ENCODE peak calls at places on chromosomes 4 and X, in nine cellular contexts. One of them, this sample, is unnamed.

GRCh38 chr4:150582101-150582565 is at the start of gene MAB21L2:
- DNase-seq in lower lobe of right lung: no peak
- DNase-seq in AG09309: no peak
- DNase-seq in pancreas: no peak
- DNase-seq in GM06990: no peak
- DNase-seq in OCI-LY7: no peak
- DNase-seq in uterus: no peak
- DNase-seq in psoas muscle: no peak
- DNase-seq in fibroblast of the aortic adventitia: no peak
- DNase-seq in this sample: no peak

GRCh38 chr4:152862608-152863007 is 73.5 kb upstream of the FHDC1 start:
- DNase-seq in lower lobe of right lung: no peak
- DNase-seq in AG09309: no peak
- DNase-seq in pancreas: no peak
- DNase-seq in GM06990: no peak
- DNase-seq in OCI-LY7: no peak
- DNase-seq in uterus: no peak
- DNase-seq in psoas muscle: no peak
- DNase-seq in fibroblast of the aortic adventitia: no peak
- DNase-seq in this sample: no peak

GRCh38 chr4:76974150-76974549 is 24.6 kb downstream of the SEPTIN11 start:
- DNase-seq in lower lobe of right lung: no peak
- DNase-seq in AG09309: no peak
- DNase-seq in pancreas: no peak
- DNase-seq in GM06990: no peak
- DNase-seq in OCI-LY7: no peak
- DNase-seq in uterus: no peak
- DNase-seq in psoas muscle: no peak
- DNase-seq in fibroblast of the aortic adventitia: no peak
- DNase-seq in this sample: no peak

GRCh38 chr4:499563-499962 is 553 bp downstream of the PIGG start:
- DNase-seq in lower lobe of right lung: no peak
- DNase-seq in AG09309: no peak
- DNase-seq in pancreas: no peak
- DNase-seq in GM06990: no peak
- DNase-seq in OCI-LY7: no peak
- DNase-seq in uterus: no peak
- DNase-seq in psoas muscle: no peak
- DNase-seq in fibroblast of the aortic adventitia: no peak
- DNase-seq in this sample: peak

GRCh38 chr4:69833251-69833650 is 26.7 kb downstream of the SULT1E1 start:
- DNase-seq in lower lobe of right lung: no peak
- DNase-seq in AG09309: no peak
- DNase-seq in pancreas: no peak
- DNase-seq in GM06990: no peak
- DNase-seq in OCI-LY7: no peak
- DNase-seq in uterus: no peak
- DNase-seq in psoas muscle: no peak
- DNase-seq in fibroblast of the aortic adventitia: no peak
- DNase-seq in this sample: no peak

GRCh38 chr4:41413670-41414069 is 124.3 kb upstream of the LIMCH1 start:
- DNase-seq in lower lobe of right lung: no peak
- DNase-seq in AG09309: no peak
- DNase-seq in pancreas: no peak
- DNase-seq in GM06990: no peak
- DNase-seq in OCI-LY7: no peak
- DNase-seq in uterus: no peak
- DNase-seq in psoas muscle: no peak
- DNase-seq in fibroblast of the aortic adventitia: no peak
- DNase-seq in this sample: no peak

GRCh38 chrX:154487518-154488290 is 1.3 kb upstream of the UBL4A start:
- DNase-seq in lower lobe of right lung: no peak
- DNase-seq in AG09309: no peak
- DNase-seq in pancreas: no peak
- DNase-seq in GM06990: no peak
- DNase-seq in OCI-LY7: no peak
- DNase-seq in uterus: no peak
- DNase-seq in psoas muscle: no peak
- DNase-seq in fibroblast of the aortic adventitia: no peak
- DNase-seq in this sample: no peak

GRCh38 chrX:77415161-77415560 is 32.0 kb upstream of the FGF16 start:
- DNase-seq in lower lobe of right lung: no peak
- DNase-seq in AG09309: no peak
- DNase-seq in pancreas: no peak
- DNase-seq in GM06990: no peak
- DNase-seq in OCI-LY7: no peak
- DNase-seq in uterus: no peak
- DNase-seq in psoas muscle: no peak
- DNase-seq in fibroblast of the aortic adventitia: peak
- DNase-seq in this sample: no peak

GRCh38 chr4:71187399-71188196 is 151.2 kb upstream of the SLC4A4 start:
- DNase-seq in lower lobe of right lung: peak
- DNase-seq in AG09309: peak
- DNase-seq in pancreas: peak
- DNase-seq in GM06990: peak
- DNase-seq in OCI-LY7: no peak
- DNase-seq in uterus: no peak
- DNase-seq in psoas muscle: peak
- DNase-seq in fibroblast of the aortic adventitia: peak
- DNase-seq in this sample: peak

GRCh38 chr4:71186566-71187398 is 152.0 kb upstream of the SLC4A4 start:
- DNase-seq in lower lobe of right lung: peak
- DNase-seq in AG09309: no peak
- DNase-seq in pancreas: peak
- DNase-seq in GM06990: peak
- DNase-seq in OCI-LY7: no peak
- DNase-seq in uterus: peak
- DNase-seq in psoas muscle: peak
- DNase-seq in fibroblast of the aortic adventitia: peak
- DNase-seq in this sample: no peak

GRCh38 chr4:71189471-71189870 is 149.3 kb upstream of the SLC4A4 start:
- DNase-seq in lower lobe of right lung: no peak
- DNase-seq in AG09309: no peak
- DNase-seq in pancreas: no peak
- DNase-seq in GM06990: no peak
- DNase-seq in OCI-LY7: no peak
- DNase-seq in uterus: no peak
- DNase-seq in psoas muscle: no peak
- DNase-seq in fibroblast of the aortic adventitia: peak
- DNase-seq in this sample: no peak

GRCh38 chr4:71188951-71189350 is 149.9 kb upstream of the SLC4A4 start:
- DNase-seq in lower lobe of right lung: no peak
- DNase-seq in AG09309: no peak
- DNase-seq in pancreas: no peak
- DNase-seq in GM06990: no peak
- DNase-seq in OCI-LY7: no peak
- DNase-seq in uterus: no peak
- DNase-seq in psoas muscle: no peak
- DNase-seq in fibroblast of the aortic adventitia: no peak
- DNase-seq in this sample: no peak

DNA sequence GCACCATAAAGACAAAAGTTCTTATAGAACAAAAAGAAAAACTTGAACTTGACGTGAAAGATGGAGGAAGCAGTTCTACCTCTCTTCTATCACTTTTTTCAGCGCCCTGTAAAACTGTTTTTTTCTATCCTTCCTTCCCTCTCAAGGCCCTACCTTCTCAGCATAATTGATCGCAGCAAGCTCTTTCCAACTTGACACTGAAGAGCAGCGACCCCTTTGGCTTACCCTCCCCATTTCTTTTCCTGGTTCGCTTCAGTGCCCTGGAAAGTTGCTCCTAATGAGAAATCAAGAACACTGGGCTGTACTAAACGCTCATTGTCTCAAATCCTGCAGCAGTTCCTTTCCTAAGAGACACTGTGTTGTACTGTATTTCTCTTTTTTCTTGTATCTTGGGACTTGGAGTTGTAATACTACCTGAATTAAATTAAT is 150.6 kb upstream of the SLC4A4 start:
- DNase-seq in lower lobe of right lung: no peak
- DNase-seq in AG09309: no peak
- DNase-seq in pancreas: no peak
- DNase-seq in GM06990: no peak
- DNase-seq in OCI-LY7: no peak
- DNase-seq in uterus: no peak
- DNase-seq in psoas muscle: no peak
- DNase-seq in fibroblast of the aortic adventitia: no peak
- DNase-seq in this sample: no peak
- H3K4me3 ChIP-seq in lower lobe of right lung: peak
- H3K4me3 ChIP-seq in AG09309: peak
- H3K4me3 ChIP-seq in pancreas: peak
- H3K4me3 ChIP-seq in GM06990: no peak
- H3K4me3 ChIP-seq in OCI-LY7: no peak
- H3K4me3 ChIP-seq in uterus: no peak
- H3K4me3 ChIP-seq in psoas muscle: peak
- H3K4me3 ChIP-seq in fibroblast of the aortic adventitia: peak
- H3K4me3 ChIP-seq in this sample: no peak

GRCh38 chrX:101393530-101394305 is 2.9 kb downstream of the RPL36A start:
- DNase-seq in lower lobe of right lung: no peak
- DNase-seq in AG09309: no peak
- DNase-seq in pancreas: no peak
- DNase-seq in GM06990: no peak
- DNase-seq in OCI-LY7: no peak
- DNase-seq in uterus: no peak
- DNase-seq in psoas muscle: no peak
- DNase-seq in fibroblast of the aortic adventitia: no peak
- DNase-seq in this sample: no peak

GRCh38 chrX:101388604-101389003 is 2.2 kb upstream of the RPL36A start:
- DNase-seq in lower lobe of right lung: no peak
- DNase-seq in AG09309: no peak
- DNase-seq in pancreas: no peak
- DNase-seq in GM06990: no peak
- DNase-seq in OCI-LY7: no peak
- DNase-seq in uterus: no peak
- DNase-seq in psoas muscle: no peak
- DNase-seq in fibroblast of the aortic adventitia: no peak
- DNase-seq in this sample: no peak

GRCh38 chrX:101390664-101391525 is at the start of gene RPL36A:
- DNase-seq in lower lobe of right lung: peak
- DNase-seq in AG09309: peak
- DNase-seq in pancreas: peak
- DNase-seq in GM06990: peak
- DNase-seq in OCI-LY7: peak
- DNase-seq in uterus: peak
- DNase-seq in psoas muscle: peak
- DNase-seq in fibroblast of the aortic adventitia: peak
- DNase-seq in this sample: peak

GRCh38 chrX:101394372-101394771 is 3.6 kb downstream of the RPL36A start:
- DNase-seq in lower lobe of right lung: no peak
- DNase-seq in AG09309: no peak
- DNase-seq in pancreas: no peak
- DNase-seq in GM06990: no peak
- DNase-seq in OCI-LY7: no peak
- DNase-seq in uterus: no peak
- DNase-seq in psoas muscle: no peak
- DNase-seq in fibroblast of the aortic adventitia: no peak
- DNase-seq in this sample: no peak

DNA sequence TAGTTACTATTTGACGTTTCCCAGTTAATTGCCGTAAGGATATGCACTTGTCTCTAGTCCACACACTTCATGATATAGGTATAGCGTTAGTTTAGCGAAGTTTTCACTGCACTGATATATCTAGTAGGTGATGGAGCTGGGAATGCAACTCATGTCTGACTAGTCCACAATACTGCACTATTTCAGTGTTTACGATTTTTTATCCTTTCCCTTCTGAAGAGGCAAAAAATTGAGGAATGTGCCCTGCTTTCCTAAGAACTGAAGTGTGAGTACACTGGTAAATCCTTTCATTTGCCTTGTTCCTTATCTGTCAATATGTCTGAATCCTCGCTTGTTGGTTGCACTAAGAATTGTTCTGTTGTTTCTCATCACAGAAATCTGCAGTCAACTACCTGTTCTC is 1.0 kb downstream of the RPL36A start:
- DNase-seq in lower lobe of right lung: no peak
- DNase-seq in AG09309: no peak
- DNase-seq in pancreas: no peak
- DNase-seq in GM06990: no peak
- DNase-seq in OCI-LY7: no peak
- DNase-seq in uterus: no peak
- DNase-seq in psoas muscle: no peak
- DNase-seq in fibroblast of the aortic adventitia: no peak
- DNase-seq in this sample: no peak
- H3K4me3 ChIP-seq in lower lobe of right lung: peak
- H3K4me3 ChIP-seq in AG09309: peak
- H3K4me3 ChIP-seq in pancreas: peak
- H3K4me3 ChIP-seq in GM06990: peak
- H3K4me3 ChIP-seq in OCI-LY7: peak
- H3K4me3 ChIP-seq in uterus: no peak
- H3K4me3 ChIP-seq in psoas muscle: peak
- H3K4me3 ChIP-seq in fibroblast of the aortic adventitia: peak
- H3K4me3 ChIP-seq in this sample: peak

DNA sequence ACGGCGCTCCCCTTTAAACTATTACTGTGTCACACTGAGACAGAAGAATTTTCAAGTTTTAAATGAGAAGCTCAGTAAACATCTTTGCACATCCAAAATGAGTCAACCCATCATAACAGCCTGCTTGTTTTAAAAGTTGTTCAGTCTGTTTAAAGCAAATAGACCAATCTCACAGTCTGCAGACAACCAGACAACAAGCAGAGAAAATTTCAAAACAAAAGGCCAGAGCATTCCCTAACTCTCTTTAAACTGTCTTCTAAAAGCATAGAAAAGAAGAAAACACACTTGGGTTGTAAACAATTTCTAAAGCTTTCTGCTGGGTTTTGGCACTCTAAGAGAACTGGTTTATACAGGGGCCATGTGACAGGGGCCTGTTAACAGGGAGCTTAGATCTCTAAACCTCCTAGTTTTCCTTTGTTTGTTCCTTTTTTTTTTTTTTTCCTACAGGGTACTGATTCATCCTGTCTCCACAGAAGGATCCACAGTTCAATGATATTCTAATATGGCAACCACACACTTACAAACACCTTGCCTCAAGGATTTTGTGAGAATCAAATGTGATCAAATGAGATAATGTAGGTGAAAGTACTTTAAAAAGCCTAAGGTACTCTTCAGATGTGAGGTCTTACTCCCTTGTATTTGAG is 100.8 kb upstream of the MAML3 start:
- DNase-seq in lower lobe of right lung: no peak
- DNase-seq in AG09309: no peak
- DNase-seq in pancreas: no peak
- DNase-seq in GM06990: no peak
- DNase-seq in OCI-LY7: no peak
- DNase-seq in uterus: no peak
- DNase-seq in psoas muscle: no peak
- DNase-seq in fibroblast of the aortic adventitia: no peak
- DNase-seq in this sample: no peak
- H3K4me3 ChIP-seq in lower lobe of right lung: no peak
- H3K4me3 ChIP-seq in AG09309: no peak
- H3K4me3 ChIP-seq in pancreas: no peak
- H3K4me3 ChIP-seq in GM06990: no peak
- H3K4me3 ChIP-seq in OCI-LY7: no peak
- H3K4me3 ChIP-seq in uterus: no peak
- H3K4me3 ChIP-seq in psoas muscle: no peak
- H3K4me3 ChIP-seq in fibroblast of the aortic adventitia: no peak
- H3K4me3 ChIP-seq in this sample: no peak

GRCh38 chrX:54182864-54183613 is at the start of gene FAM120C:
- DNase-seq in lower lobe of right lung: peak
- DNase-seq in AG09309: no peak
- DNase-seq in pancreas: peak
- DNase-seq in GM06990: peak
- DNase-seq in OCI-LY7: peak
- DNase-seq in uterus: peak
- DNase-seq in psoas muscle: peak
- DNase-seq in fibroblast of the aortic adventitia: peak
- DNase-seq in this sample: peak

GRCh38 chrX:54182194-54182863 is 725 bp downstream of the FAM120C start:
- DNase-seq in lower lobe of right lung: peak
- DNase-seq in AG09309: no peak
- DNase-seq in pancreas: peak
- DNase-seq in GM06990: peak
- DNase-seq in OCI-LY7: peak
- DNase-seq in uterus: peak
- DNase-seq in psoas muscle: peak
- DNase-seq in fibroblast of the aortic adventitia: peak
- DNase-seq in this sample: peak

GRCh38 chrX:54178100-54178940 is 4.7 kb downstream of the FAM120C start:
- DNase-seq in lower lobe of right lung: no peak
- DNase-seq in AG09309: peak
- DNase-seq in pancreas: no peak
- DNase-seq in GM06990: no peak
- DNase-seq in OCI-LY7: no peak
- DNase-seq in uterus: no peak
- DNase-seq in psoas muscle: no peak
- DNase-seq in fibroblast of the aortic adventitia: peak
- DNase-seq in this sample: no peak

GRCh38 chrX:54181196-54181953 is 1.7 kb downstream of the FAM120C start:
- DNase-seq in lower lobe of right lung: no peak
- DNase-seq in AG09309: no peak
- DNase-seq in pancreas: no peak
- DNase-seq in GM06990: no peak
- DNase-seq in OCI-LY7: no peak
- DNase-seq in uterus: no peak
- DNase-seq in psoas muscle: no peak
- DNase-seq in fibroblast of the aortic adventitia: peak
- DNase-seq in this sample: no peak

GRCh38 chrX:54180403-54180802 is 2.7 kb downstream of the FAM120C start:
- DNase-seq in lower lobe of right lung: no peak
- DNase-seq in AG09309: no peak
- DNase-seq in pancreas: no peak
- DNase-seq in GM06990: no peak
- DNase-seq in OCI-LY7: no peak
- DNase-seq in uterus: no peak
- DNase-seq in psoas muscle: no peak
- DNase-seq in fibroblast of the aortic adventitia: peak
- DNase-seq in this sample: no peak
- H3K4me3 ChIP-seq in lower lobe of right lung: no peak
- H3K4me3 ChIP-seq in AG09309: no peak
- H3K4me3 ChIP-seq in pancreas: no peak
- H3K4me3 ChIP-seq in GM06990: peak
- H3K4me3 ChIP-seq in OCI-LY7: peak
- H3K4me3 ChIP-seq in uterus: no peak
- H3K4me3 ChIP-seq in psoas muscle: peak
- H3K4me3 ChIP-seq in fibroblast of the aortic adventitia: peak
- H3K4me3 ChIP-seq in this sample: peak